ENCODE peak calls at places on chromosomes 4 and X, in seven cellular contexts. E is pancreas, Z is MM.1S, R is IMR-90, O is ovary, G is breast epithelium, I is heart right ventricle. C is an unnamed sample.

GRCh38 chr4:3045500-3045850 is 28.9 kb downstream of the HTT-AS start:
- DNase-seq in I (peak; percentile 46), E (peak; percentile 52), G (no peak), Z (no peak), O (no peak), R (peak; percentile 74), C (peak; percentile 67)

GRCh38 chr4:4869731-4870483 is 10.4 kb downstream of the MSX1 start:
- DNase-seq in E (no peak), R (no peak), Z (no peak), O (no peak), G (no peak), I (no peak), C (no peak)

GRCh38 chrX:109959356-109959871 is 43.5 kb upstream of the TMEM164 start:
- DNase-seq in E (no peak), G (no peak), Z (peak; percentile 23), O (no peak), I (no peak), R (no peak), C (no peak)

GRCh38 chrX:68931345-68931744 is 102.5 kb downstream of the EFNB1 start:
- DNase-seq in Z (no peak), G (no peak), I (no peak), O (no peak), R (no peak), E (no peak), C (no peak)

GRCh38 chr4:148004228-148004813 is 272.4 kb downstream of the ARHGAP10 start:
- DNase-seq in E (peak; percentile 34), Z (no peak), O (no peak), R (no peak), I (peak; percentile 47), G (no peak), C (no peak)

GRCh38 chr4:138912714-138913340 is 102.8 kb upstream of the NOCT start:
- DNase-seq in I (no peak), E (no peak), Z (no peak), R (no peak), G (no peak), O (no peak), C (no peak)

GRCh38 chrX:42678133-42678532 is 99.8 kb downstream of the PPP1R2C start:
- DNase-seq in R (no peak), O (no peak), I (no peak), Z (no peak), G (no peak), E (peak; percentile 20), C (no peak)

GRCh38 chrX:36908801-36909403 is 99.3 kb upstream of the FAM47C start:
- DNase-seq in O (no peak), E (no peak), I (no peak), R (peak; percentile 29), Z (peak; percentile 21), G (no peak), C (no peak)

GRCh38 chrX:10022580-10023245 is 55.6 kb downstream of the CLDN34 start:
- DNase-seq in R (peak; percentile 79), I (peak; percentile 20), E (no peak), O (no peak), Z (no peak), G (no peak), C (no peak)

GRCh38 chrX:54560411-54560810 is 30.4 kb downstream of the GNL3L start:
- DNase-seq in E (no peak), O (no peak), R (no peak), I (no peak), Z (no peak), G (no peak), C (no peak)

GRCh38 chr4:20252656-20253271 is 1.1 kb downstream of the SLIT2 start:
- DNase-seq in R (peak; percentile 39), E (no peak), I (peak; percentile 15), G (peak; percentile 51), O (peak; percentile 34), Z (peak; percentile 27), C (no peak)

GRCh38 chr4:122776916-122777315 is 44.4 kb downstream of the BBS12 start:
- DNase-seq in R (no peak), O (no peak), I (no peak), Z (no peak), E (no peak), G (no peak), C (no peak)

GRCh38 chr4:149885896-149886295 is 70.3 kb upstream of the IQCM start:
- DNase-seq in R (peak; percentile 79), E (no peak), Z (no peak), G (no peak), I (no peak), O (no peak), C (no peak)

GRCh38 chr4:110596431-110596830 is 26.4 kb downstream of the PITX2 start:
- DNase-seq in I (no peak), O (no peak), G (no peak), E (no peak), R (no peak), Z (no peak), C (no peak)

GRCh38 chrX:119685225-119686066 is 7.5 kb downstream of the SEPTIN6 start:
- DNase-seq in R (no peak), Z (peak; percentile 82), E (no peak), I (peak; percentile 28), O (no peak), G (no peak), C (no peak)

GRCh38 chrX:110915579-110915978 is 120.0 kb upstream of the CHRDL1 start:
- DNase-seq in R (no peak), Z (no peak), E (no peak), I (no peak), G (no peak), O (no peak), C (no peak)

GRCh38 chrX:23788946-23789345 is 6.0 kb downstream of the SAT1 start:
- DNase-seq in R (no peak), I (no peak), Z (no peak), G (no peak), E (no peak), O (no peak), C (no peak)

GRCh38 chr4:98558366-98558765 is 100.0 kb downstream of the TSPAN5 start:
- DNase-seq in E (no peak), Z (no peak), R (no peak), I (no peak), G (no peak), O (no peak), C (no peak)

GRCh38 chr4:162502109-162502508 is 338.3 kb upstream of the FSTL5 start:
- DNase-seq in R (no peak), Z (no peak), G (no peak), O (no peak), I (no peak), E (no peak), C (no peak)

GRCh38 chrX:21166302-21166982 is 207.8 kb upstream of the CNKSR2 start:
- DNase-seq in E (no peak), I (no peak), O (no peak), Z (no peak), R (peak; percentile 25), G (no peak), C (no peak)

GRCh38 chr4:147480891-147481576 is at the start of gene EDNRA:
- DNase-seq in R (peak; percentile 68), Z (no peak), O (peak; percentile 66), I (peak; percentile 39), G (no peak), E (no peak), C (no peak)

GRCh38 chr4:80240976-80241375 is 25.5 kb upstream of the FGF5 start:
- DNase-seq in I (no peak), R (peak; percentile 48), G (no peak), Z (peak; percentile 18), E (no peak), O (no peak), C (no peak)

GRCh38 chrX:44344194-44344593 is 722 bp upstream of the EFHC2 start:
- DNase-seq in I (peak; percentile 14), O (peak; percentile 16), R (no peak), Z (peak; percentile 71), G (no peak), E (peak; percentile 12), C (peak; percentile 44)

GRCh38 chr4:126441173-126441810 is 1126.5 kb downstream of the FAT4 start:
- DNase-seq in R (peak; percentile 17), G (no peak), I (no peak), O (no peak), Z (no peak), E (no peak), C (no peak)

GRCh38 chr4:7394681-7395451 is 39.9 kb downstream of the PSAPL1 start:
- DNase-seq in I (no peak), Z (no peak), R (no peak), O (no peak), G (peak; percentile 36), E (peak; percentile 9), C (no peak)

GRCh38 chr4:11635336-11635735 is 206.6 kb upstream of the HS3ST1 start:
- DNase-seq in Z (no peak), I (no peak), E (no peak), O (no peak), G (no peak), R (peak; percentile 86), C (no peak)
- H3K27ac ChIP-seq in Z (no peak overlapping the region), I (no peak overlapping the region), E (no peak overlapping the region), O (no peak overlapping the region), G (no peak overlapping the region), R (peak overlapping the region; percentile 18), C (no peak overlapping the region)

GRCh38 chr4:38757945-38758344 is 24.8 kb downstream of the TLR10 start:
- DNase-seq in R (no peak), O (no peak), G (no peak), Z (peak; percentile 64), I (no peak), E (no peak), C (no peak)
- H3K4me1 ChIP-seq in R (peaks cover 4% of the 10 kb centered on the region), O (peaks cover 5% of the 10 kb centered on the region), G (no peaks in the 10 kb centered on the region), Z (no peaks in the 10 kb centered on the region), I (peaks cover 7% of the 10 kb centered on the region), E (no peaks in the 10 kb centered on the region), C (no peaks in the 10 kb centered on the region)

GRCh38 chr4:185099024-185099682 is 43.9 kb upstream of the SLC25A4 start:
- DNase-seq in R (no peak), G (no peak), E (no peak), Z (no peak), I (no peak), O (no peak), C (no peak)
- H3K27ac ChIP-seq in R (no peak overlapping the region), G (no peak overlapping the region), E (no peak overlapping the region), Z (no peak overlapping the region), I (no peak overlapping the region), O (no peak overlapping the region), C (no peak overlapping the region)

GRCh38 chrX:134688839-134689238 is 30.6 kb upstream of the PLAC1 start:
- DNase-seq in O (no peak), I (no peak), Z (no peak), G (no peak), E (no peak), R (peak; percentile 76), C (no peak)
- H3K4me1 ChIP-seq in O (no peaks in the 10 kb centered on the region), I (no peaks in the 10 kb centered on the region), Z (no peaks in the 10 kb centered on the region), G (no peaks in the 10 kb centered on the region), E (no peaks in the 10 kb centered on the region), R (peaks cover 3% of the 10 kb centered on the region), C (no peaks in the 10 kb centered on the region)

GRCh38 chr4:73460913-73461522 is 20.5 kb upstream of the AFM start:
- DNase-seq in E (no peak), Z (no peak), I (no peak), O (no peak), G (no peak), R (no peak), C (no peak)
- H3K27ac ChIP-seq in E (no peak overlapping the region), Z (no peak overlapping the region), I (no peak overlapping the region), O (no peak overlapping the region), G (no peak overlapping the region), R (no peak overlapping the region), C (no peak overlapping the region)